ENCODE peak calls at places on chromosomes 4 and X, in nine cellular contexts. D, W, R, B, Q, A, G, X and Y are unnamed samples.

GRCh38 chr4:73675623-73676022 is 55.4 kb upstream of the RASSF6 start:
- DNase-seq in D (no peak), W (no peak), R (no peak), B (no peak), Q (no peak), A (no peak), G (no peak), X (no peak), Y (no peak)

GRCh38 chr4:159129822-159130550 is 27.1 kb downstream of the RAPGEF2 start:
- DNase-seq in D (no peak), W (no peak), R (no peak), B (no peak), Q (no peak), A (no peak), G (no peak), X (no peak), Y (no peak)

GRCh38 chr4:123841431-123842121 is 445.0 kb downstream of the SPRY1 start:
- DNase-seq in D (no peak), W (peak; percentile 45), R (no peak), B (no peak), Q (no peak), A (no peak), G (no peak), X (no peak), Y (no peak)

GRCh38 chr4:40980318-40980883 is 230.6 kb downstream of the NSUN7 start:
- DNase-seq in D (no peak), W (peak; percentile 37), R (no peak), B (peak; percentile 12), Q (peak; percentile 48), A (no peak), G (no peak), X (peak; percentile 42), Y (no peak)

GRCh38 chr4:30258949-30259348 is 461.2 kb upstream of the PCDH7 start:
- DNase-seq in D (no peak), W (no peak), R (no peak), B (no peak), Q (peak; percentile 65), A (no peak), G (no peak), X (no peak), Y (no peak)

GRCh38 chrX:107470971-107471370 is 21.5 kb downstream of the FRMPD3 start:
- DNase-seq in D (no peak), W (no peak), R (no peak), B (peak; percentile 45), Q (no peak), A (no peak), G (no peak), X (no peak), Y (no peak)

GRCh38 chr4:128721896-128722295 is 87.6 kb upstream of the JADE1 start:
- DNase-seq in D (no peak), W (no peak), R (no peak), B (no peak), Q (no peak), A (no peak), G (no peak), X (no peak), Y (no peak)

GRCh38 chrX:3443186-3443585 is 96.7 kb upstream of the MXRA5 start:
- DNase-seq in D (no peak), W (no peak), R (no peak), B (no peak), Q (no peak), A (no peak), G (no peak), X (no peak), Y (no peak)

GRCh38 chr4:78534286-78534955 is 17.1 kb upstream of the ANXA3 start:
- DNase-seq in D (no peak), W (no peak), R (no peak), B (no peak), Q (peak; percentile 85), A (no peak), G (no peak), X (no peak), Y (no peak)

GRCh38 chr4:155974957-155975356 is 21.3 kb upstream of the CTSO start:
- DNase-seq in D (no peak), W (no peak), R (no peak), B (no peak), Q (no peak), A (no peak), G (no peak), X (no peak), Y (no peak)

GRCh38 chr4:184475096-184475461 is 729 bp upstream of the IRF2 start:
- DNase-seq in D (peak; percentile 45), W (peak; percentile 67), R (peak; percentile 48), B (peak; percentile 12), Q (peak; percentile 50), A (peak; percentile 50), G (peak; percentile 28), X (peak; percentile 53), Y (peak; percentile 61)

GRCh38 chrX:106931831-106932491 is 11.8 kb downstream of the CLDN2 start:
- DNase-seq in D (no peak), W (peak; percentile 58), R (no peak), B (no peak), Q (no peak), A (no peak), G (no peak), X (no peak), Y (no peak)

GRCh38 chrX:135168533-135168932 is 2.7 kb downstream of the CT55 start:
- DNase-seq in D (no peak), W (no peak), R (no peak), B (no peak), Q (no peak), A (no peak), G (no peak), X (no peak), Y (no peak)

GRCh38 chr4:95701500-95701899 is 138.4 kb upstream of the PDHA2 start:
- DNase-seq in D (no peak), W (peak; percentile 72), R (no peak), B (no peak), Q (peak; percentile 56), A (no peak), G (no peak), X (peak; percentile 44), Y (no peak)

GRCh38 chr4:7154351-7154981 is 37.9 kb upstream of the SORCS2 start:
- DNase-seq in D (no peak), W (no peak), R (no peak), B (no peak), Q (no peak), A (no peak), G (no peak), X (no peak), Y (no peak)

GRCh38 chrX:71911023-71911730 is 532 bp downstream of the NHSL2 start:
- DNase-seq in D (peak; percentile 10), W (peak; percentile 35), R (no peak), B (peak; percentile 46), Q (peak; percentile 2), A (peak; percentile 11), G (no peak), X (no peak), Y (no peak)